ENCODE peak calls at places on chromosomes 7 and 10, in eight cellular contexts. S, T, Q, I, X, E, J and V are unnamed samples.

GRCh38 chr7:94941844-94942632 is 34.6 kb downstream of the PPP1R9A start:
- DNase-seq in X (no peak), S (no peak), I (no peak), J (no peak), E (no peak), Q (no peak), T (peak), V (no peak)

GRCh38 chr7:66696774-66697191 is 43.8 kb upstream of the RABGEF1 start:
- DNase-seq in I (no peak), S (no peak), E (no peak), X (no peak), Q (no peak), J (no peak), T (no peak), V (no peak)

GRCh38 chr7:20140278-20141058 is 76.7 kb downstream of the MACC1 start:
- DNase-seq in E (no peak), Q (no peak), T (no peak), X (no peak), J (no peak), I (no peak), S (no peak), V (no peak)

GRCh38 chr10:58937423-58937822 is 239.0 kb upstream of the PHYHIPL start:
- DNase-seq in Q (no peak), T (no peak), X (no peak), J (no peak), I (no peak), S (no peak), E (no peak), V (no peak)

GRCh38 chr7:115933463-115933862 is 97.1 kb downstream of the TFEC start:
- DNase-seq in E (no peak), X (no peak), I (no peak), S (no peak), T (no peak), J (no peak), Q (no peak), V (no peak)

GRCh38 chr10:49661291-49661856 is 18.1 kb upstream of the C10orf53 start:
- DNase-seq in I (no peak), X (no peak), Q (no peak), S (no peak), T (no peak), E (no peak), J (no peak), V (no peak)

GRCh38 chr7:33339074-33339805 is 209.9 kb downstream of the BBS9 start:
- DNase-seq in I (no peak), X (no peak), S (no peak), J (no peak), T (no peak), Q (no peak), E (no peak), V (no peak)

GRCh38 chr7:24448038-24448437 is 125.2 kb upstream of the PALS2 start:
- DNase-seq in X (no peak), I (no peak), Q (no peak), S (no peak), T (no peak), E (no peak), J (no peak), V (no peak)

GRCh38 chr7:40374575-40374974 is 239.8 kb downstream of the SUGCT start:
- DNase-seq in S (no peak), X (no peak), J (no peak), I (no peak), E (no peak), Q (no peak), T (no peak), V (no peak)

GRCh38 chr10:114437456-114438292 is 33.4 kb upstream of the AFAP1L2 start:
- DNase-seq in E (peak), I (no peak), T (no peak), S (no peak), Q (no peak), X (no peak), J (no peak), V (peak)

GRCh38 chr10:96368971-96369370 is 10.2 kb upstream of the OPALIN start:
- DNase-seq in S (no peak), I (no peak), X (no peak), E (no peak), T (no peak), J (no peak), Q (no peak), V (no peak)

GRCh38 chr7:120740348-120740747 is 117.6 kb downstream of the TSPAN12 start:
- DNase-seq in X (no peak), J (no peak), I (no peak), Q (no peak), T (peak), E (no peak), S (no peak), V (no peak)

GRCh38 chr7:131546126-131546525 is 10.3 kb downstream of the PODXL start:
- DNase-seq in I (no peak), X (no peak), Q (no peak), J (no peak), T (no peak), S (no peak), E (peak), V (no peak)

GRCh38 chr10:96971324-96971723 is 139.2 kb downstream of the LCOR start:
- DNase-seq in J (no peak), Q (no peak), X (no peak), E (no peak), I (no peak), S (no peak), T (no peak), V (no peak)

GRCh38 chr10:28587970-28588290 is 55.0 kb downstream of the WAC start:
- DNase-seq in Q (no peak), T (no peak), X (no peak), J (no peak), S (no peak), E (no peak), I (no peak), V (no peak)

GRCh38 chr10:21160116-21160515 is 263.0 kb upstream of the NEBL start:
- DNase-seq in I (no peak), X (no peak), S (no peak), E (no peak), Q (no peak), J (no peak), T (peak), V (no peak)

GRCh38 chr10:114359953-114360345 is 44.4 kb downstream of the AFAP1L2 start:
- DNase-seq in I (no peak), S (no peak), T (no peak), J (no peak), X (no peak), Q (no peak), E (no peak), V (no peak)

GRCh38 chr7:2478387-2478760 is 2.2 kb upstream of the GRIFIN start:
- DNase-seq in J (peak), E (no peak), I (no peak), Q (no peak), T (peak), X (no peak), S (no peak), V (no peak)

GRCh38 chr10:30199376-30200018 is 140.1 kb upstream of the JCAD start:
- DNase-seq in T (no peak), I (no peak), S (no peak), X (no peak), Q (no peak), J (no peak), E (no peak), V (no peak)

GRCh38 chr7:122970740-122971725 is 24.5 kb downstream of the TAS2R16 start:
- DNase-seq in I (no peak), E (no peak), S (no peak), X (no peak), T (peak), J (no peak), Q (no peak), V (no peak)

GRCh38 chr10:2958659-2959058 is 108.7 kb upstream of the PFKP start:
- DNase-seq in Q (no peak), E (no peak), T (no peak), S (no peak), X (no peak), J (no peak), I (no peak), V (no peak)

GRCh38 chr7:101702362-101702850 is 73.3 kb upstream of the MYL10 start:
- DNase-seq in I (no peak), J (no peak), S (no peak), E (peak), T (no peak), Q (no peak), X (no peak), V (no peak)

GRCh38 chr10:74207681-74208080 is 56.7 kb downstream of the ADK start:
- DNase-seq in J (no peak), I (no peak), Q (no peak), X (no peak), S (no peak), T (no peak), E (no peak), V (no peak)

GRCh38 chr7:142323706-142324105 is 65.8 kb upstream of the PRSS58 start:
- DNase-seq in E (peak), S (peak), J (peak), I (peak), X (peak), T (no peak), Q (no peak), V (no peak)

GRCh38 chr10:77563638-77564270 is 73.9 kb downstream of the KCNMA1 start:
- DNase-seq in T (no peak), X (no peak), J (no peak), E (no peak), I (no peak), Q (no peak), S (no peak), V (no peak)

GRCh38 chr7:4838626-4839334 is 23.1 kb downstream of the PAPOLB start:
- DNase-seq in X (no peak), Q (no peak), J (no peak), T (no peak), I (no peak), S (no peak), E (no peak), V (no peak)

GRCh38 chr10:5490032-5490431 is 9.3 kb downstream of the CALML5 start:
- DNase-seq in I (no peak), T (no peak), J (no peak), Q (no peak), E (no peak), X (no peak), S (no peak), V (no peak)

GRCh38 chr7:137628211-137628610 is 218.6 kb downstream of the DGKI start:
- DNase-seq in X (no peak), I (no peak), S (no peak), T (peak), Q (no peak), E (no peak), J (peak), V (no peak)

GRCh38 chr10:48802611-48803046 is 118.0 kb downstream of the WDFY4 start:
- DNase-seq in E (no peak), J (no peak), S (no peak), T (no peak), X (no peak), Q (no peak), I (no peak), V (peak)

GRCh38 chr10:58054881-58055280 is 212.8 kb downstream of the IPMK start:
- DNase-seq in I (no peak), X (no peak), J (no peak), E (no peak), T (no peak), S (no peak), Q (no peak), V (no peak)